ENCODE peak calls at places on chromosomes 4 and X, in nine cellular contexts. One of them, this sample, is unnamed.

GRCh38 chr4:22515888-22516541 is at the start of gene ADGRA3:
- DNase-seq in A673: peak; percentile 78
- DNase-seq in ovary: peak; percentile 77
- DNase-seq in lower leg skin: peak; percentile 89
- DNase-seq in lower lobe of right lung: peak; percentile 78
- DNase-seq in transverse colon: peak; percentile 80
- DNase-seq in GM20000: peak; percentile 80
- DNase-seq in mesothelial cell of epicardium: peak; percentile 78
- DNase-seq in fibroblast of pulmonary artery: peak; percentile 59
- DNase-seq in this sample: peak; percentile 59

GRCh38 chrX:74449937-74450330 is 28.6 kb downstream of the SLC16A2 start:
- DNase-seq in ovary: no peak
- DNase-seq in lower leg skin: no peak
- DNase-seq in fibroblast of pulmonary artery: peak; percentile 4
- DNase-seq in lower lobe of right lung: no peak
- DNase-seq in GM20000: no peak
- DNase-seq in A673: no peak
- DNase-seq in mesothelial cell of epicardium: no peak
- DNase-seq in transverse colon: no peak
- DNase-seq in this sample: no peak

GRCh38 chr4:97761760-97762512 is 381.3 kb downstream of the STPG2 start:
- DNase-seq in A673: no peak
- DNase-seq in mesothelial cell of epicardium: no peak
- DNase-seq in lower lobe of right lung: no peak
- DNase-seq in transverse colon: no peak
- DNase-seq in GM20000: no peak
- DNase-seq in fibroblast of pulmonary artery: peak; percentile 51
- DNase-seq in ovary: no peak
- DNase-seq in lower leg skin: no peak
- DNase-seq in this sample: no peak

GRCh38 chr4:82524570-82525152 is 37.1 kb downstream of the TMEM150C start:
- DNase-seq in lower leg skin: no peak
- DNase-seq in A673: no peak
- DNase-seq in mesothelial cell of epicardium: no peak
- DNase-seq in fibroblast of pulmonary artery: no peak
- DNase-seq in lower lobe of right lung: no peak
- DNase-seq in ovary: no peak
- DNase-seq in GM20000: no peak
- DNase-seq in transverse colon: no peak
- DNase-seq in this sample: peak; percentile 7

GRCh38 chr4:165326831-165327210 is 648 bp upstream of the MSMO1 start:
- DNase-seq in mesothelial cell of epicardium: no peak
- DNase-seq in fibroblast of pulmonary artery: peak; percentile 49
- DNase-seq in lower lobe of right lung: peak; percentile 55
- DNase-seq in ovary: peak; percentile 43
- DNase-seq in lower leg skin: no peak
- DNase-seq in A673: no peak
- DNase-seq in transverse colon: peak; percentile 30
- DNase-seq in GM20000: peak; percentile 59
- DNase-seq in this sample: peak; percentile 52

GRCh38 chr4:5972571-5972970 is 45.7 kb downstream of the C4orf50 start:
- DNase-seq in transverse colon: no peak
- DNase-seq in lower lobe of right lung: no peak
- DNase-seq in mesothelial cell of epicardium: no peak
- DNase-seq in lower leg skin: peak; percentile 57
- DNase-seq in fibroblast of pulmonary artery: no peak
- DNase-seq in ovary: no peak
- DNase-seq in GM20000: no peak
- DNase-seq in A673: no peak
- DNase-seq in this sample: no peak

GRCh38 chr4:90215286-90215685 is 88.1 kb downstream of the CCSER1 start:
- DNase-seq in transverse colon: no peak
- DNase-seq in fibroblast of pulmonary artery: no peak
- DNase-seq in A673: no peak
- DNase-seq in lower leg skin: no peak
- DNase-seq in GM20000: peak; percentile 4
- DNase-seq in mesothelial cell of epicardium: no peak
- DNase-seq in lower lobe of right lung: no peak
- DNase-seq in ovary: no peak
- DNase-seq in this sample: no peak

GRCh38 chr4:40395908-40396806 is 61.0 kb downstream of the CHRNA9 start:
- DNase-seq in A673: no peak
- DNase-seq in mesothelial cell of epicardium: no peak
- DNase-seq in lower leg skin: no peak
- DNase-seq in ovary: peak; percentile 83
- DNase-seq in lower lobe of right lung: peak; percentile 83
- DNase-seq in fibroblast of pulmonary artery: peak; percentile 61
- DNase-seq in transverse colon: peak; percentile 57
- DNase-seq in GM20000: no peak
- DNase-seq in this sample: no peak

GRCh38 chrX:68183612-68184214 is 249.6 kb downstream of the OPHN1 start:
- DNase-seq in GM20000: no peak
- DNase-seq in transverse colon: no peak
- DNase-seq in fibroblast of pulmonary artery: peak; percentile 54
- DNase-seq in mesothelial cell of epicardium: no peak
- DNase-seq in lower leg skin: no peak
- DNase-seq in A673: peak; percentile 61
- DNase-seq in ovary: no peak
- DNase-seq in lower lobe of right lung: no peak
- DNase-seq in this sample: peak; percentile 44

GRCh38 chr4:47913328-47913727 is 1.1 kb downstream of the NFXL1 start:
- DNase-seq in fibroblast of pulmonary artery: no peak
- DNase-seq in mesothelial cell of epicardium: no peak
- DNase-seq in lower lobe of right lung: no peak
- DNase-seq in GM20000: no peak
- DNase-seq in lower leg skin: no peak
- DNase-seq in A673: no peak
- DNase-seq in ovary: no peak
- DNase-seq in transverse colon: no peak
- DNase-seq in this sample: peak; percentile 23

GRCh38 chr4:48698029-48698901 is 81.8 kb downstream of the FRYL start:
- DNase-seq in lower lobe of right lung: no peak
- DNase-seq in transverse colon: peak; percentile 67
- DNase-seq in fibroblast of pulmonary artery: peak; percentile 95
- DNase-seq in GM20000: no peak
- DNase-seq in ovary: peak; percentile 80
- DNase-seq in lower leg skin: peak; percentile 87
- DNase-seq in A673: peak; percentile 88
- DNase-seq in mesothelial cell of epicardium: no peak
- DNase-seq in this sample: peak; percentile 54

GRCh38 chr4:73731968-73732610 is 8.3 kb upstream of the CXCL8 start:
- DNase-seq in A673: no peak
- DNase-seq in mesothelial cell of epicardium: no peak
- DNase-seq in lower lobe of right lung: no peak
- DNase-seq in transverse colon: no peak
- DNase-seq in ovary: no peak
- DNase-seq in GM20000: no peak
- DNase-seq in fibroblast of pulmonary artery: no peak
- DNase-seq in lower leg skin: no peak
- DNase-seq in this sample: peak; percentile 89

GRCh38 chr4:42570221-42570620 is 86.7 kb downstream of the ATP8A1 start:
- DNase-seq in fibroblast of pulmonary artery: no peak
- DNase-seq in lower lobe of right lung: peak; percentile 66
- DNase-seq in transverse colon: peak; percentile 19
- DNase-seq in A673: no peak
- DNase-seq in lower leg skin: no peak
- DNase-seq in mesothelial cell of epicardium: no peak
- DNase-seq in GM20000: no peak
- DNase-seq in ovary: no peak
- DNase-seq in this sample: no peak

GRCh38 chr4:2083826-2084160 is 24.7 kb downstream of the NAT8L start:
- DNase-seq in fibroblast of pulmonary artery: no peak
- DNase-seq in GM20000: no peak
- DNase-seq in lower leg skin: no peak
- DNase-seq in lower lobe of right lung: no peak
- DNase-seq in transverse colon: no peak
- DNase-seq in ovary: peak; percentile 8
- DNase-seq in mesothelial cell of epicardium: peak; percentile 27
- DNase-seq in A673: no peak
- DNase-seq in this sample: no peak

GRCh38 chr4:178553201-178553600 is 1111.0 kb upstream of the AGA start:
- DNase-seq in A673: no peak
- DNase-seq in transverse colon: no peak
- DNase-seq in lower lobe of right lung: no peak
- DNase-seq in fibroblast of pulmonary artery: no peak
- DNase-seq in GM20000: no peak
- DNase-seq in lower leg skin: no peak
- DNase-seq in mesothelial cell of epicardium: no peak
- DNase-seq in ovary: no peak
- DNase-seq in this sample: no peak

GRCh38 chr4:15438939-15439524 is 11.2 kb downstream of the C1QTNF7 start:
- DNase-seq in A673: no peak
- DNase-seq in fibroblast of pulmonary artery: no peak
- DNase-seq in lower leg skin: no peak
- DNase-seq in ovary: no peak
- DNase-seq in transverse colon: no peak
- DNase-seq in lower lobe of right lung: no peak
- DNase-seq in mesothelial cell of epicardium: no peak
- DNase-seq in GM20000: no peak
- DNase-seq in this sample: no peak

GRCh38 chr4:180710643-180711337 is 1532.4 kb upstream of the TENM3 start:
- DNase-seq in lower lobe of right lung: no peak
- DNase-seq in ovary: no peak
- DNase-seq in A673: no peak
- DNase-seq in GM20000: no peak
- DNase-seq in mesothelial cell of epicardium: no peak
- DNase-seq in fibroblast of pulmonary artery: no peak
- DNase-seq in lower leg skin: no peak
- DNase-seq in transverse colon: no peak
- DNase-seq in this sample: no peak
- TF ChIP-seq CTCF in lower lobe of right lung: no peak
- TF ChIP-seq CTCF in ovary: no peak
- TF ChIP-seq CTCF in A673: no peak
- TF ChIP-seq CTCF in GM20000: no peak
- TF ChIP-seq CTCF in mesothelial cell of epicardium: no peak
- TF ChIP-seq CTCF in fibroblast of pulmonary artery: no peak
- TF ChIP-seq CTCF in lower leg skin: no peak
- TF ChIP-seq CTCF in transverse colon: no peak
- TF ChIP-seq CTCF in this sample: no peak

GRCh38 chr4:10622728-10623127 is 61.8 kb downstream of the CLNK start:
- DNase-seq in A673: no peak
- DNase-seq in fibroblast of pulmonary artery: peak; percentile 39
- DNase-seq in mesothelial cell of epicardium: no peak
- DNase-seq in lower lobe of right lung: no peak
- DNase-seq in GM20000: peak; percentile 44
- DNase-seq in ovary: no peak
- DNase-seq in transverse colon: no peak
- DNase-seq in lower leg skin: no peak
- DNase-seq in this sample: peak; percentile 18
- TF ChIP-seq CTCF in A673: no peak
- TF ChIP-seq CTCF in fibroblast of pulmonary artery: peak; percentile 54
- TF ChIP-seq CTCF in mesothelial cell of epicardium: no peak
- TF ChIP-seq CTCF in lower lobe of right lung: peak; percentile 19
- TF ChIP-seq CTCF in GM20000: peak; percentile 56
- TF ChIP-seq CTCF in ovary: no peak
- TF ChIP-seq CTCF in transverse colon: no peak
- TF ChIP-seq CTCF in lower leg skin: no peak
- TF ChIP-seq CTCF in this sample: peak; percentile 38

GRCh38 chr4:86815653-86816052 is 33.5 kb downstream of the SLC10A6 start:
- DNase-seq in ovary: no peak
- DNase-seq in lower leg skin: no peak
- DNase-seq in transverse colon: no peak
- DNase-seq in fibroblast of pulmonary artery: no peak
- DNase-seq in GM20000: no peak
- DNase-seq in lower lobe of right lung: no peak
- DNase-seq in mesothelial cell of epicardium: no peak
- DNase-seq in A673: no peak
- DNase-seq in this sample: no peak

GRCh38 chr4:86816463-86817107 is 32.6 kb downstream of the SLC10A6 start:
- DNase-seq in A673: no peak
- DNase-seq in transverse colon: no peak
- DNase-seq in GM20000: no peak
- DNase-seq in ovary: peak; percentile 56
- DNase-seq in lower lobe of right lung: no peak
- DNase-seq in lower leg skin: peak; percentile 94
- DNase-seq in fibroblast of pulmonary artery: no peak
- DNase-seq in mesothelial cell of epicardium: no peak
- DNase-seq in this sample: no peak

GRCh38 chr4:86822136-86822535 is 27.0 kb downstream of the SLC10A6 start:
- DNase-seq in lower lobe of right lung: no peak
- DNase-seq in mesothelial cell of epicardium: no peak
- DNase-seq in lower leg skin: no peak
- DNase-seq in fibroblast of pulmonary artery: no peak
- DNase-seq in A673: no peak
- DNase-seq in GM20000: no peak
- DNase-seq in transverse colon: no peak
- DNase-seq in ovary: no peak
- DNase-seq in this sample: no peak

GRCh38 chr4:86818211-86818610 is 31.0 kb downstream of the SLC10A6 start:
- DNase-seq in ovary: no peak
- DNase-seq in A673: no peak
- DNase-seq in mesothelial cell of epicardium: no peak
- DNase-seq in transverse colon: no peak
- DNase-seq in fibroblast of pulmonary artery: peak; percentile 23
- DNase-seq in lower lobe of right lung: no peak
- DNase-seq in lower leg skin: no peak
- DNase-seq in GM20000: no peak
- DNase-seq in this sample: no peak

DNA sequence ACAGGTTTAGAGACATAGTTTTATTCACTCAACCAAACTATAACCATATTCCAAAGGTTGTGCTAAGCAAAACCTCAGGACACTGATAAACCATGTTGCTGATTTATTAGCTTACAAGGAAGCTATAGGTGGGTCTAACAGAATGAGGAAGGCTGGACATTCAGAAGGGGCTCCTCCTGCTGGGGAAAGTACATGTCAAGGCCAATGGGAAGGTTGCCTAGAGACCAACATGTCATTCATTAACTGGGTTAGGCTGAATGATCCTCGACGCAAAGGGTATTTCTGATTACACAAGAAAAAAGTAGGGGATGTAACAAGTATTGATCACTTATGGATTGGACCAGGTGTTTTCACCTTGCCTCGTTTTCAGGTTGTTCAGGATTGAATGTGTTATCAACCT is 30.3 kb downstream of the SLC10A6 start:
- DNase-seq in ovary: no peak
- DNase-seq in transverse colon: no peak
- DNase-seq in mesothelial cell of epicardium: no peak
- DNase-seq in lower leg skin: no peak
- DNase-seq in GM20000: no peak
- DNase-seq in lower lobe of right lung: no peak
- DNase-seq in A673: no peak
- DNase-seq in fibroblast of pulmonary artery: no peak
- DNase-seq in this sample: peak; percentile 11
- TF ChIP-seq CTCF in ovary: no peak
- TF ChIP-seq CTCF in transverse colon: no peak
- TF ChIP-seq CTCF in mesothelial cell of epicardium: no peak
- TF ChIP-seq CTCF in lower leg skin: no peak
- TF ChIP-seq CTCF in GM20000: no peak
- TF ChIP-seq CTCF in lower lobe of right lung: no peak
- TF ChIP-seq CTCF in A673: no peak
- TF ChIP-seq CTCF in fibroblast of pulmonary artery: no peak
- TF ChIP-seq CTCF in this sample: no peak

DNA sequence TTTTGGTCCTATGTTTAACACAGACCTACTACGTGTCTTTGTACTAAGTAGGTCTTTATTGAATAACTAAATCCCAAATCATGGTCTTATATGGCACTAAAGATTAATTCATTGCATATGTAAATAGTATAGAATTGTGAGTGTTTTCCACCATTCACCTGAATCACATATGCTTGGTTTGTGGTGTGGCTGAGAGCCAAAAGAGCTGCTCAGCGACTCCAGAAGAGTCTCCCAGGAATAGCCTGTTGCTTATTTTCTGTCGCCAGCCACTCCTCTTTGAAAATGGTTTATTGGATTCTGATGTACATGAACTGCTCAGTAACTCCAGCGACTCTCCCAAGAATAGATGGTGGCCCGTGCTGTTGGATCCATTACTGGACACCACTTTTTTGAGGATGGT is 184.5 kb downstream of the CLCN4 start:
- DNase-seq in lower lobe of right lung: no peak
- DNase-seq in A673: no peak
- DNase-seq in fibroblast of pulmonary artery: no peak
- DNase-seq in mesothelial cell of epicardium: no peak
- DNase-seq in ovary: no peak
- DNase-seq in lower leg skin: no peak
- DNase-seq in transverse colon: no peak
- DNase-seq in GM20000: no peak
- DNase-seq in this sample: no peak
- TF ChIP-seq CTCF in lower lobe of right lung: no peak
- TF ChIP-seq CTCF in A673: no peak
- TF ChIP-seq CTCF in fibroblast of pulmonary artery: no peak
- TF ChIP-seq CTCF in mesothelial cell of epicardium: no peak
- TF ChIP-seq CTCF in ovary: no peak
- TF ChIP-seq CTCF in lower leg skin: no peak
- TF ChIP-seq CTCF in transverse colon: no peak
- TF ChIP-seq CTCF in GM20000: no peak
- TF ChIP-seq CTCF in this sample: no peak

This sample was measured in NB4.